ENCODE peak calls at places on chromosomes 7 and 10, in seven cellular contexts. U, A, N, M, J, C and L are unnamed samples.

GRCh38 chr10:35058134-35058533 is 32.0 kb downstream of the CUL2 start:
- DNase-seq in U (no peak), A (peak; percentile 93), N (no peak), M (peak; percentile 85), J (no peak), C (peak; percentile 20), L (peak; percentile 100)

GRCh38 chr10:103786020-103786419 is 69.4 kb downstream of the SH3PXD2A start:
- DNase-seq in U (no peak), A (no peak), N (no peak), M (no peak), J (no peak), C (no peak), L (no peak)

GRCh38 chr7:147078324-147078723 is 961.7 kb downstream of the CNTNAP2 start:
- DNase-seq in U (no peak), A (no peak), N (no peak), M (no peak), J (no peak), C (no peak), L (no peak)

GRCh38 chr7:7516156-7516555 is 19.5 kb downstream of the COL28A1 start:
- DNase-seq in U (no peak), A (no peak), N (no peak), M (no peak), J (no peak), C (no peak), L (no peak)

GRCh38 chr7:132333301-132333700 is 243.0 kb downstream of the PLXNA4 start:
- DNase-seq in U (no peak), A (no peak), N (no peak), M (no peak), J (no peak), C (no peak), L (peak; percentile 26)

GRCh38 chr10:4639960-4640359 is 186.0 kb upstream of the AKR1E2 start:
- DNase-seq in U (no peak), A (no peak), N (no peak), M (peak; percentile 39), J (no peak), C (no peak), L (no peak)

GRCh38 chr7:51357821-51358220 is 41.2 kb upstream of the COBL start:
- DNase-seq in U (no peak), A (no peak), N (no peak), M (no peak), J (no peak), C (no peak), L (no peak)

GRCh38 chr7:78516450-78516849 is 717.9 kb downstream of the PHTF2 start:
- DNase-seq in U (no peak), A (no peak), N (no peak), M (no peak), J (no peak), C (no peak), L (peak; percentile 14)

GRCh38 chr7:151716339-151716722 is 160.6 kb downstream of the PRKAG2 start:
- DNase-seq in U (no peak), A (no peak), N (no peak), M (no peak), J (no peak), C (no peak), L (no peak)

GRCh38 chr7:81684513-81685262 is 85.2 kb downstream of the HGF start:
- DNase-seq in U (no peak), A (peak; percentile 100), N (peak; percentile 95), M (peak; percentile 96), J (peak; percentile 5), C (no peak), L (peak; percentile 98)

GRCh38 chr10:131676971-131677421 is 223.8 kb upstream of the PPP2R2D start:
- DNase-seq in U (no peak), A (no peak), N (no peak), M (no peak), J (peak; percentile 94), C (peak; percentile 93), L (no peak)

GRCh38 chr10:78889536-78890063 is 179.2 kb upstream of the ZMIZ1 start:
- DNase-seq in U (no peak), A (no peak), N (no peak), M (no peak), J (no peak), C (no peak), L (no peak)

GRCh38 chr7:4931932-4932331 is 27.1 kb downstream of the MMD2 start:
- DNase-seq in U (peak; percentile 60), A (no peak), N (peak; percentile 26), M (no peak), J (peak; percentile 21), C (peak; percentile 72), L (peak; percentile 12)

GRCh38 chr10:119263966-119264621 is 56.7 kb downstream of the GRK5 start:
- DNase-seq in U (no peak), A (peak; percentile 7), N (no peak), M (peak; percentile 63), J (no peak), C (no peak), L (no peak)

GRCh38 chr7:45076946-45077345 is 11.8 kb downstream of the NACAD start:
- DNase-seq in U (no peak), A (no peak), N (no peak), M (no peak), J (no peak), C (no peak), L (no peak)

GRCh38 chr10:17056781-17057191 is 72.8 kb downstream of the CUBN start:
- DNase-seq in U (no peak), A (peak; percentile 85), N (no peak), M (peak; percentile 50), J (no peak), C (no peak), L (peak; percentile 19)

GRCh38 chr10:33401300-33401699 is 66.8 kb upstream of the NRP1 start:
- DNase-seq in U (no peak), A (no peak), N (no peak), M (no peak), J (no peak), C (no peak), L (no peak)

GRCh38 chr10:119602241-119603095 is 5.7 kb upstream of the TIAL1 start:
- DNase-seq in U (peak; percentile 33), A (peak; percentile 64), N (peak; percentile 51), M (peak; percentile 38), J (peak; percentile 49), C (peak; percentile 86), L (peak; percentile 38)

GRCh38 chr10:104117839-104118323 is 4.1 kb upstream of the SFR1 start:
- DNase-seq in U (no peak), A (peak; percentile 88), N (peak; percentile 98), M (no peak), J (no peak), C (no peak), L (peak; percentile 94)

DNA sequence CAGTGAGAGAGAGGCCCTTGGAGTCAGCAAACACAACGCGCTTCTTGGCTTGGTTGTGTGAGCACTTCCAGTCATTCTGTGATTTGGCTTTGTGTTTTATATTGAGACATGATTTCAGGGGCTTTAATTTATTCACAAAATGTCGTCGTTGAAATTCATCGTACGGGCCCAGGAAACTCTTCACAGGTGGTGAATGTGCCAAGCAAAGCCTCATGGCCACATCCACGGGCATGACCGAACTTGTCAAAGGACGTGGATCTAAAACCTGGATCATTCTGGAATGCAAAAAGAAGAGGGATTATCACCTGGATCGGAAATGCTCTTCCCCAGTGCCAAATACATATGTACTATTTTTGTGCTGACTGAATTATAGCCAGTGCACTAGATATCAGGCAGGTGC is 2.3 kb downstream of the PPP1R3C start:
- DNase-seq in U (no peak), A (no peak), N (no peak), M (no peak), J (no peak), C (no peak), L (no peak)
- H3K4me2 ChIP-seq in U (no peak overlapping the region), A (peak overlapping the region; percentile 93), N (no peak overlapping the region), M (no peak overlapping the region), J (no peak overlapping the region), C (no peak overlapping the region), L (no peak overlapping the region)

DNA sequence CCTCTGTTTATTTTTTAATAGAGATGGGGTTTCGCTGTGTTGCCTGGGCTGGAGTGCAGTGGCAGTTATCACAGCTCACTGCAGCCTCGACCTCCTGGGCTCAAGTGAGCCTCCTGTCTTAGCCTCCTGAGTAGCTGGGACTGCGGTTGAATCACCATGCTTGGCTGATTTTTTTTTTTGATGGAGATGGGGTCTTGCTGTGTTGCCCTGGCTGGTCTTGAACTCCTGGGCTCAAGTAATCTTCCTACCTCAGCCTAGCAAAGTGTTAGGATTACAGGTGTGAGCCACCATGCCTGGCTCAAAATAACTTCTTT is 8.1 kb downstream of the DYNC2I1 start:
- DNase-seq in U (no peak), A (no peak), N (no peak), M (no peak), J (no peak), C (no peak), L (no peak)
- H2AFZ ChIP-seq in U (no peak overlapping the region), A (peak overlapping the region; percentile 85), N (no peak overlapping the region), M (peak overlapping the region; percentile 78), J (no peak overlapping the region), C (no peak overlapping the region), L (no peak overlapping the region)

GRCh38 chr10:63547628-63548356 is 26.6 kb downstream of the REEP3 start:
- DNase-seq in U (no peak), A (peak; percentile 75), N (no peak), M (no peak), J (no peak), C (no peak), L (no peak)

GRCh38 chr10:63544418-63544817 is 23.2 kb downstream of the REEP3 start:
- DNase-seq in U (no peak), A (no peak), N (no peak), M (no peak), J (no peak), C (no peak), L (no peak)

GRCh38 chr10:63549810-63550209 is 28.6 kb downstream of the REEP3 start:
- DNase-seq in U (no peak), A (no peak), N (no peak), M (no peak), J (no peak), C (no peak), L (no peak)

GRCh38 chr10:63553031-63553430 is 31.8 kb downstream of the REEP3 start:
- DNase-seq in U (no peak), A (peak; percentile 88), N (peak; percentile 70), M (no peak), J (no peak), C (no peak), L (peak; percentile 99)

DNA sequence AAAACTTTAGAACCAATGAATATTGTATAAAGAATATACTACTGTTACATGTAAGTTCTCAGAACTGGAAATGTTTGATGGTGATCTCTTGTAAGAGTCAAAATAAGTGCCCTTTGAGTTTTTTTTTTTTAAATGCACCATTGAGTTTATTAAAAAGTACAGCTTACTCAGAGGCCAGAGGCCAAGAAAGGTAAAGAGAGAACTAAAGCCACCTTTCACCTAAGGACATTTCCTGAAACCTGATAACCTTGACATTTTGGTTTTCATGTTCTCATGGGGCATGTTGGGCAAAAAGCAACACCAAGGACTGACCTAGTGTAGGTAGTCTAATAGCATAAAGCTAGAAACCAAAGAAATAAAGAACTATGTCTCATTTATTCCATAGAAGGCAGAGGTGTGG is 27.7 kb downstream of the REEP3 start:
- DNase-seq in U (no peak), A (no peak), N (no peak), M (no peak), J (no peak), C (no peak), L (no peak)
- H3K4me1 ChIP-seq in U (peaks cover 4% of the 10 kb centered on the region), A (peaks cover 48% of the 10 kb centered on the region), N (peaks cover 26% of the 10 kb centered on the region), M (peaks cover 14% of the 10 kb centered on the region), J (no peaks in the 10 kb centered on the region), C (peaks cover 12% of the 10 kb centered on the region), L (peaks cover 42% of the 10 kb centered on the region)

DNA sequence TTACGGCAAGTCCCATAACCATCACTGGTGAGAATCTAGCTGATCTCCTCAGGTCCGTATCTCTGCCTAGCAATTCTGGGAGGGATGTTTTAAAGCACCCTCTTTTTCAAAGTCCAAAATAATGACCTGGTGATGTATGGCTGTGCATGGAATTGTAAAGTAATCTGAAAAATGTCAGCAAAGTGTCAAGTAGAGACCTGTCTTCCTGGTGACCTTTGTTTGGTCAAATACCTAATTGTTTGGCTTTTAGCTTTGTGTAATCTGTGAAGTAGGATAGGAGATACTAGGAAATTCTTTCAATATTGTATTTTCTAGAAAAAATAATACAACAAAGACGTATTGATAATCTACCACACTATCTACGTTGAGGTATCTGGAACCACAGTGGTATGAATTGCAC is 51.0 kb downstream of the ABCB5 start:
- DNase-seq in U (no peak), A (no peak), N (no peak), M (no peak), J (no peak), C (no peak), L (no peak)
- H3K4me2 ChIP-seq in U (no peak overlapping the region), A (no peak overlapping the region), N (no peak overlapping the region), M (no peak overlapping the region), J (no peak overlapping the region), C (no peak overlapping the region), L (no peak overlapping the region)